ENCODE peak calls at places on chromosomes 7 and 10, in six cellular contexts. M is GM13977, Z is M059J, R is glomerular endothelial cell, F is caudate nucleus, G is EH. J is an unnamed sample.

GRCh38 chr10:11167233-11167979 is 149.7 kb downstream of the CELF2 start:
- DNase-seq in M (no peak), Z (no peak), R (no peak), F (no peak), G (no peak), J (no peak)

GRCh38 chr7:103106336-103107070 is 31.6 kb downstream of the ARMC10 start:
- DNase-seq in M (no peak), Z (no peak), R (no peak), F (no peak), G (no peak), J (no peak)

GRCh38 chr7:134028853-134029252 is 98.3 kb upstream of the LRGUK start:
- DNase-seq in M (no peak), Z (no peak), R (no peak), F (no peak), G (no peak), J (no peak)

GRCh38 chr7:133904766-133905165 is 222.4 kb upstream of the LRGUK start:
- DNase-seq in M (no peak), Z (no peak), R (no peak), F (no peak), G (no peak), J (no peak)

GRCh38 chr10:62850646-62851045 is 34.5 kb upstream of the EGR2 start:
- DNase-seq in M (no peak), Z (no peak), R (no peak), F (no peak), G (no peak), J (no peak)

GRCh38 chr7:28707291-28707690 is 250.8 kb downstream of the TRIL start:
- DNase-seq in M (no peak), Z (no peak), R (no peak), F (no peak), G (no peak), J (no peak)

GRCh38 chr10:119139464-119140067 is 25.9 kb downstream of the SFXN4 start:
- DNase-seq in M (no peak), Z (peak), R (no peak), F (no peak), G (peak), J (peak)

GRCh38 chr10:98168147-98168546 is 33.7 kb downstream of the R3HCC1L start:
- DNase-seq in M (no peak), Z (no peak), R (no peak), F (no peak), G (no peak), J (no peak)

GRCh38 chr7:5594616-5595544 is 171.2 kb upstream of the TNRC18 start:
- DNase-seq in M (peak), Z (peak), R (no peak), F (no peak), G (peak), J (peak)

GRCh38 chr10:66180651-66181318 is 745.1 kb upstream of the LRRTM3 start:
- DNase-seq in M (peak), Z (peak), R (peak), F (no peak), G (peak), J (peak)

GRCh38 chr10:81534991-81535390 is 340.0 kb upstream of the NRG3 start:
- DNase-seq in M (no peak), Z (no peak), R (no peak), F (no peak), G (no peak), J (no peak)

GRCh38 chr7:105621617-105622016 is 40.3 kb upstream of the EFCAB10 start:
- DNase-seq in M (no peak), Z (no peak), R (no peak), F (no peak), G (peak), J (no peak)

GRCh38 chr7:158549834-158550700 is 37.6 kb downstream of the PTPRN2 start:
- DNase-seq in M (no peak), Z (no peak), R (no peak), F (no peak), G (no peak), J (no peak)

GRCh38 chr10:48598243-48598935 is 6.5 kb downstream of the ARHGAP22 start:
- DNase-seq in M (no peak), Z (no peak), R (no peak), F (peak), G (no peak), J (no peak)

GRCh38 chr10:133616371-133617130 is 10.0 kb downstream of the FRG2B start:
- DNase-seq in M (no peak), Z (no peak), R (no peak), F (no peak), G (no peak), J (no peak)

GRCh38 chr10:93954299-93954698 is 39.4 kb upstream of the PLCE1 start:
- DNase-seq in M (no peak), Z (no peak), R (no peak), F (no peak), G (no peak), J (no peak)

GRCh38 chr7:154231732-154232131 is 179.5 kb downstream of the DPP6 start:
- DNase-seq in M (no peak), Z (peak), R (no peak), F (no peak), G (no peak), J (no peak)

GRCh38 chr7:17807242-17807641 is 133.1 kb downstream of the SNX13 start:
- DNase-seq in M (no peak), Z (no peak), R (no peak), F (no peak), G (no peak), J (no peak)

GRCh38 chr7:33156441-33156840 is 27.1 kb downstream of the BBS9 start:
- DNase-seq in M (no peak), Z (no peak), R (no peak), F (no peak), G (no peak), J (no peak)

GRCh38 chr7:106731637-106732036 is 70.7 kb upstream of the CCDC71L start:
- DNase-seq in M (no peak), Z (peak), R (no peak), F (no peak), G (peak), J (no peak)

GRCh38 chr10:22779331-22780019 is 65.1 kb upstream of the PIP4K2A start:
- DNase-seq in M (no peak), Z (peak), R (no peak), F (no peak), G (no peak), J (no peak)

GRCh38 chr7:127876393-127876792 is 154.8 kb downstream of the LRRC4 start:
- DNase-seq in M (no peak), Z (peak), R (no peak), F (no peak), G (peak), J (no peak)

J was measured in GM20000.